ENCODE peak calls at places on chromosomes 2 and 18, in five cellular contexts. H is stimulated activated CD4-positive, alpha-beta T cell treated with anti-CD3 and anti-CD28 coated beads, Interleukin-1b, Interleukin-23, amount 100 ng/mL, for 48 hours; Z is adipocyte; D is NCI-H1105; C is T follicular helper cell. Y is an unnamed sample.

GRCh38 chr2:31828891-31829290 is 181.9 kb downstream of the MEMO1 start:
- DNase-seq in H (no peak), Z (no peak), D (no peak), C (no peak), Y (no peak)

GRCh38 chr2:43132523-43133301 is 93.7 kb downstream of the ZFP36L2 start:
- DNase-seq in H (no peak), Z (no peak), D (no peak), C (no peak), Y (no peak)

GRCh38 chr2:144914622-144915230 is 394.8 kb upstream of the ZEB2 start:
- DNase-seq in H (no peak), Z (peak; percentile 50), D (no peak), C (no peak), Y (no peak)

GRCh38 chr18:79775441-79776221 is 22.1 kb upstream of the KCNG2 start:
- DNase-seq in H (no peak), Z (no peak), D (no peak), C (no peak), Y (no peak)

GRCh38 chr2:97355176-97355575 is 234.5 kb downstream of the ANKRD36B start:
- DNase-seq in H (no peak), Z (no peak), D (no peak), C (no peak), Y (no peak)

GRCh38 chr2:209162129-209162528 is 261.7 kb upstream of the MAP2 start:
- DNase-seq in H (no peak), Z (no peak), D (no peak), C (no peak), Y (no peak)

GRCh38 chr18:34342960-34343359 is 118.2 kb upstream of the NOL4 start:
- DNase-seq in H (no peak), Z (peak; percentile 12), D (no peak), C (no peak), Y (no peak)

GRCh38 chr18:80154293-80154692 is 45.2 kb downstream of the ADNP2 start:
- DNase-seq in H (peak; percentile 54), Z (peak; percentile 36), D (peak; percentile 15), C (no peak), Y (no peak)

GRCh38 chr18:35041752-35042379 is 653 bp downstream of the MAPRE2 start:
- DNase-seq in H (no peak), Z (peak; percentile 33), D (peak; percentile 29), C (no peak), Y (no peak)

Y was measured in NCI-H2081.